ENCODE peak calls at places on chromosomes 4 and X, in eight cellular contexts. One of them, this sample, is unnamed.

GRCh38 chrX:70289168-70289792 is 447 bp downstream of the PDZD11 start:
- DNase-seq in PC-3: peak; percentile 14
- DNase-seq in lung: no peak
- DNase-seq in activated CD8-positive, alpha-beta memory T cell treated with anti-CD3 and anti-CD28 coated beads for 48 hours: no peak
- DNase-seq in GM10248: no peak
- DNase-seq in GM19239: no peak
- DNase-seq in iPS-NIHi11: no peak
- DNase-seq in naive thymus-derived CD8-positive, alpha-beta T cell: no peak
- DNase-seq in this sample: no peak

GRCh38 chr4:186097386-186097785 is 7.1 kb upstream of the FAM149A start:
- DNase-seq in iPS-NIHi11: no peak
- DNase-seq in lung: no peak
- DNase-seq in GM19239: no peak
- DNase-seq in GM10248: no peak
- DNase-seq in naive thymus-derived CD8-positive, alpha-beta T cell: no peak
- DNase-seq in activated CD8-positive, alpha-beta memory T cell treated with anti-CD3 and anti-CD28 coated beads for 48 hours: no peak
- DNase-seq in PC-3: no peak
- DNase-seq in this sample: no peak

GRCh38 chrX:134537179-134537945 is 77.4 kb downstream of the HPRT1 start:
- DNase-seq in activated CD8-positive, alpha-beta memory T cell treated with anti-CD3 and anti-CD28 coated beads for 48 hours: no peak
- DNase-seq in iPS-NIHi11: no peak
- DNase-seq in GM10248: no peak
- DNase-seq in GM19239: no peak
- DNase-seq in naive thymus-derived CD8-positive, alpha-beta T cell: no peak
- DNase-seq in lung: no peak
- DNase-seq in PC-3: peak; percentile 56
- DNase-seq in this sample: no peak

GRCh38 chr4:128854433-128854832 is 44.9 kb downstream of the JADE1 start:
- DNase-seq in activated CD8-positive, alpha-beta memory T cell treated with anti-CD3 and anti-CD28 coated beads for 48 hours: no peak
- DNase-seq in GM10248: peak; percentile 35
- DNase-seq in iPS-NIHi11: no peak
- DNase-seq in PC-3: no peak
- DNase-seq in naive thymus-derived CD8-positive, alpha-beta T cell: peak; percentile 6
- DNase-seq in GM19239: no peak
- DNase-seq in lung: no peak
- DNase-seq in this sample: no peak

GRCh38 chr4:182879913-182880312 is 37.3 kb downstream of the DCTD start:
- DNase-seq in PC-3: no peak
- DNase-seq in activated CD8-positive, alpha-beta memory T cell treated with anti-CD3 and anti-CD28 coated beads for 48 hours: no peak
- DNase-seq in iPS-NIHi11: no peak
- DNase-seq in GM10248: no peak
- DNase-seq in lung: no peak
- DNase-seq in GM19239: no peak
- DNase-seq in naive thymus-derived CD8-positive, alpha-beta T cell: no peak
- DNase-seq in this sample: no peak

GRCh38 chr4:78652282-78652876 is 100.8 kb downstream of the ANXA3 start:
- DNase-seq in GM19239: no peak
- DNase-seq in PC-3: no peak
- DNase-seq in GM10248: no peak
- DNase-seq in lung: no peak
- DNase-seq in naive thymus-derived CD8-positive, alpha-beta T cell: no peak
- DNase-seq in activated CD8-positive, alpha-beta memory T cell treated with anti-CD3 and anti-CD28 coated beads for 48 hours: no peak
- DNase-seq in iPS-NIHi11: no peak
- DNase-seq in this sample: no peak

GRCh38 chrX:110743679-110744340 is 51.8 kb downstream of the CHRDL1 start:
- DNase-seq in GM10248: no peak
- DNase-seq in activated CD8-positive, alpha-beta memory T cell treated with anti-CD3 and anti-CD28 coated beads for 48 hours: no peak
- DNase-seq in GM19239: no peak
- DNase-seq in iPS-NIHi11: no peak
- DNase-seq in naive thymus-derived CD8-positive, alpha-beta T cell: no peak
- DNase-seq in PC-3: no peak
- DNase-seq in lung: no peak
- DNase-seq in this sample: no peak

GRCh38 chr4:67014592-67014991 is 530.7 kb downstream of the CENPC start:
- DNase-seq in GM10248: no peak
- DNase-seq in naive thymus-derived CD8-positive, alpha-beta T cell: no peak
- DNase-seq in lung: no peak
- DNase-seq in iPS-NIHi11: no peak
- DNase-seq in GM19239: no peak
- DNase-seq in PC-3: no peak
- DNase-seq in activated CD8-positive, alpha-beta memory T cell treated with anti-CD3 and anti-CD28 coated beads for 48 hours: no peak
- DNase-seq in this sample: no peak

GRCh38 chr4:164177186-164177585 is 576.7 kb upstream of the SMIM31 start:
- DNase-seq in PC-3: no peak
- DNase-seq in iPS-NIHi11: no peak
- DNase-seq in lung: no peak
- DNase-seq in naive thymus-derived CD8-positive, alpha-beta T cell: no peak
- DNase-seq in GM10248: no peak
- DNase-seq in activated CD8-positive, alpha-beta memory T cell treated with anti-CD3 and anti-CD28 coated beads for 48 hours: no peak
- DNase-seq in GM19239: no peak
- DNase-seq in this sample: no peak

GRCh38 chrX:66408507-66408906 is 230.4 kb downstream of the EDA2R start:
- DNase-seq in iPS-NIHi11: no peak
- DNase-seq in activated CD8-positive, alpha-beta memory T cell treated with anti-CD3 and anti-CD28 coated beads for 48 hours: no peak
- DNase-seq in GM10248: peak; percentile 14
- DNase-seq in GM19239: no peak
- DNase-seq in PC-3: peak; percentile 8
- DNase-seq in naive thymus-derived CD8-positive, alpha-beta T cell: no peak
- DNase-seq in lung: no peak
- DNase-seq in this sample: no peak

GRCh38 chr4:142126890-142127497 is 490.6 kb downstream of the IL15 start:
- DNase-seq in activated CD8-positive, alpha-beta memory T cell treated with anti-CD3 and anti-CD28 coated beads for 48 hours: no peak
- DNase-seq in naive thymus-derived CD8-positive, alpha-beta T cell: peak; percentile 58
- DNase-seq in GM10248: peak; percentile 6
- DNase-seq in PC-3: peak; percentile 87
- DNase-seq in iPS-NIHi11: peak; percentile 39
- DNase-seq in GM19239: peak; percentile 1
- DNase-seq in lung: peak; percentile 52
- DNase-seq in this sample: peak; percentile 45

GRCh38 chr4:20326977-20327376 is 75.3 kb downstream of the SLIT2 start:
- DNase-seq in lung: no peak
- DNase-seq in naive thymus-derived CD8-positive, alpha-beta T cell: no peak
- DNase-seq in PC-3: no peak
- DNase-seq in iPS-NIHi11: no peak
- DNase-seq in GM10248: no peak
- DNase-seq in activated CD8-positive, alpha-beta memory T cell treated with anti-CD3 and anti-CD28 coated beads for 48 hours: no peak
- DNase-seq in GM19239: no peak
- DNase-seq in this sample: no peak

GRCh38 chr4:181688416-181688815 is 554.8 kb upstream of the TENM3 start:
- DNase-seq in activated CD8-positive, alpha-beta memory T cell treated with anti-CD3 and anti-CD28 coated beads for 48 hours: no peak
- DNase-seq in lung: no peak
- DNase-seq in naive thymus-derived CD8-positive, alpha-beta T cell: no peak
- DNase-seq in GM10248: no peak
- DNase-seq in GM19239: no peak
- DNase-seq in PC-3: no peak
- DNase-seq in iPS-NIHi11: no peak
- DNase-seq in this sample: no peak

GRCh38 chrX:16268206-16268605 is 100.9 kb downstream of the MAGEB17 start:
- DNase-seq in PC-3: no peak
- DNase-seq in lung: no peak
- DNase-seq in naive thymus-derived CD8-positive, alpha-beta T cell: no peak
- DNase-seq in activated CD8-positive, alpha-beta memory T cell treated with anti-CD3 and anti-CD28 coated beads for 48 hours: no peak
- DNase-seq in GM19239: no peak
- DNase-seq in GM10248: no peak
- DNase-seq in iPS-NIHi11: no peak
- DNase-seq in this sample: no peak

GRCh38 chr4:157217708-157218107 is 2.8 kb upstream of the GRIA2 start:
- DNase-seq in naive thymus-derived CD8-positive, alpha-beta T cell: no peak
- DNase-seq in iPS-NIHi11: peak; percentile 9
- DNase-seq in activated CD8-positive, alpha-beta memory T cell treated with anti-CD3 and anti-CD28 coated beads for 48 hours: no peak
- DNase-seq in lung: no peak
- DNase-seq in GM10248: no peak
- DNase-seq in GM19239: no peak
- DNase-seq in PC-3: peak; percentile 64
- DNase-seq in this sample: no peak

GRCh38 chr4:87058272-87059073 is 123.7 kb downstream of the AFF1 start:
- DNase-seq in activated CD8-positive, alpha-beta memory T cell treated with anti-CD3 and anti-CD28 coated beads for 48 hours: no peak
- DNase-seq in PC-3: peak; percentile 70
- DNase-seq in GM19239: no peak
- DNase-seq in GM10248: no peak
- DNase-seq in naive thymus-derived CD8-positive, alpha-beta T cell: no peak
- DNase-seq in lung: no peak
- DNase-seq in iPS-NIHi11: peak; percentile 49
- DNase-seq in this sample: no peak

GRCh38 chr4:180449395-180449956 is 1793.7 kb upstream of the TENM3 start:
- DNase-seq in GM10248: peak; percentile 37
- DNase-seq in naive thymus-derived CD8-positive, alpha-beta T cell: no peak
- DNase-seq in GM19239: peak; percentile 3
- DNase-seq in lung: no peak
- DNase-seq in activated CD8-positive, alpha-beta memory T cell treated with anti-CD3 and anti-CD28 coated beads for 48 hours: no peak
- DNase-seq in iPS-NIHi11: peak; percentile 75
- DNase-seq in PC-3: peak; percentile 57
- DNase-seq in this sample: peak; percentile 83

GRCh38 chr4:185589067-185589844 is 53.9 kb upstream of the PDLIM3 start:
- DNase-seq in iPS-NIHi11: no peak
- DNase-seq in PC-3: no peak
- DNase-seq in GM10248: no peak
- DNase-seq in naive thymus-derived CD8-positive, alpha-beta T cell: no peak
- DNase-seq in GM19239: no peak
- DNase-seq in activated CD8-positive, alpha-beta memory T cell treated with anti-CD3 and anti-CD28 coated beads for 48 hours: no peak
- DNase-seq in lung: no peak
- DNase-seq in this sample: no peak

GRCh38 chrX:54473993-54474859 is 21.8 kb downstream of the FGD1 start:
- DNase-seq in GM10248: no peak
- DNase-seq in activated CD8-positive, alpha-beta memory T cell treated with anti-CD3 and anti-CD28 coated beads for 48 hours: no peak
- DNase-seq in lung: no peak
- DNase-seq in PC-3: peak; percentile 80
- DNase-seq in iPS-NIHi11: no peak
- DNase-seq in naive thymus-derived CD8-positive, alpha-beta T cell: no peak
- DNase-seq in GM19239: no peak
- DNase-seq in this sample: no peak

GRCh38 chr4:5892321-5893012 is 419 bp downstream of the CRMP1 start:
- DNase-seq in GM10248: no peak
- DNase-seq in naive thymus-derived CD8-positive, alpha-beta T cell: no peak
- DNase-seq in activated CD8-positive, alpha-beta memory T cell treated with anti-CD3 and anti-CD28 coated beads for 48 hours: no peak
- DNase-seq in lung: no peak
- DNase-seq in iPS-NIHi11: no peak
- DNase-seq in GM19239: no peak
- DNase-seq in PC-3: no peak
- DNase-seq in this sample: no peak

GRCh38 chrX:38987135-38987780 is 186.0 kb downstream of the MID1IP1 start:
- DNase-seq in GM10248: no peak
- DNase-seq in iPS-NIHi11: no peak
- DNase-seq in activated CD8-positive, alpha-beta memory T cell treated with anti-CD3 and anti-CD28 coated beads for 48 hours: no peak
- DNase-seq in lung: no peak
- DNase-seq in GM19239: no peak
- DNase-seq in naive thymus-derived CD8-positive, alpha-beta T cell: no peak
- DNase-seq in PC-3: peak; percentile 25
- DNase-seq in this sample: no peak

GRCh38 chrX:129318375-129318774 is 204.9 kb downstream of the SMARCA1 start:
- DNase-seq in activated CD8-positive, alpha-beta memory T cell treated with anti-CD3 and anti-CD28 coated beads for 48 hours: no peak
- DNase-seq in PC-3: peak; percentile 37
- DNase-seq in naive thymus-derived CD8-positive, alpha-beta T cell: no peak
- DNase-seq in GM10248: no peak
- DNase-seq in lung: no peak
- DNase-seq in GM19239: no peak
- DNase-seq in iPS-NIHi11: peak; percentile 7
- DNase-seq in this sample: peak; percentile 8

GRCh38 chrX:136162827-136163427 is 15.6 kb downstream of the FHL1 start:
- DNase-seq in PC-3: peak; percentile 82
- DNase-seq in iPS-NIHi11: peak; percentile 46
- DNase-seq in GM10248: peak; percentile 26
- DNase-seq in lung: no peak
- DNase-seq in GM19239: no peak
- DNase-seq in activated CD8-positive, alpha-beta memory T cell treated with anti-CD3 and anti-CD28 coated beads for 48 hours: no peak
- DNase-seq in naive thymus-derived CD8-positive, alpha-beta T cell: peak; percentile 32
- DNase-seq in this sample: peak; percentile 61

GRCh38 chrX:55715847-55716246 is 1.7 kb upstream of the RRAGB start:
- DNase-seq in activated CD8-positive, alpha-beta memory T cell treated with anti-CD3 and anti-CD28 coated beads for 48 hours: no peak
- DNase-seq in naive thymus-derived CD8-positive, alpha-beta T cell: no peak
- DNase-seq in PC-3: no peak
- DNase-seq in GM19239: no peak
- DNase-seq in lung: no peak
- DNase-seq in GM10248: no peak
- DNase-seq in iPS-NIHi11: peak; percentile 7
- DNase-seq in this sample: no peak

GRCh38 chr4:148261861-148262260 is 180.4 kb downstream of the NR3C2 start:
- DNase-seq in PC-3: peak; percentile 51
- DNase-seq in iPS-NIHi11: no peak
- DNase-seq in activated CD8-positive, alpha-beta memory T cell treated with anti-CD3 and anti-CD28 coated beads for 48 hours: no peak
- DNase-seq in naive thymus-derived CD8-positive, alpha-beta T cell: no peak
- DNase-seq in GM19239: no peak
- DNase-seq in GM10248: no peak
- DNase-seq in lung: no peak
- DNase-seq in this sample: no peak

GRCh38 chr4:174111350-174111888 is 172.0 kb downstream of the FBXO8 start:
- DNase-seq in PC-3: no peak
- DNase-seq in activated CD8-positive, alpha-beta memory T cell treated with anti-CD3 and anti-CD28 coated beads for 48 hours: no peak
- DNase-seq in naive thymus-derived CD8-positive, alpha-beta T cell: no peak
- DNase-seq in lung: no peak
- DNase-seq in GM19239: no peak
- DNase-seq in iPS-NIHi11: no peak
- DNase-seq in GM10248: no peak
- DNase-seq in this sample: no peak

GRCh38 chr4:1356181-1356998 is 9.4 kb downstream of the UVSSA start:
- DNase-seq in GM10248: peak; percentile 77
- DNase-seq in GM19239: peak; percentile 69
- DNase-seq in PC-3: peak; percentile 38
- DNase-seq in iPS-NIHi11: peak; percentile 86
- DNase-seq in naive thymus-derived CD8-positive, alpha-beta T cell: peak; percentile 42
- DNase-seq in activated CD8-positive, alpha-beta memory T cell treated with anti-CD3 and anti-CD28 coated beads for 48 hours: no peak
- DNase-seq in lung: peak; percentile 59
- DNase-seq in this sample: peak; percentile 85

GRCh38 chr4:82493721-82494425 is 63.5 kb downstream of the ENOPH1 start:
- DNase-seq in PC-3: no peak
- DNase-seq in GM19239: no peak
- DNase-seq in activated CD8-positive, alpha-beta memory T cell treated with anti-CD3 and anti-CD28 coated beads for 48 hours: no peak
- DNase-seq in GM10248: no peak
- DNase-seq in iPS-NIHi11: no peak
- DNase-seq in naive thymus-derived CD8-positive, alpha-beta T cell: no peak
- DNase-seq in lung: no peak
- DNase-seq in this sample: no peak

GRCh38 chrX:120801426-120801825 is 74.2 kb downstream of the CT47B1 start:
- DNase-seq in GM10248: no peak
- DNase-seq in GM19239: no peak
- DNase-seq in iPS-NIHi11: no peak
- DNase-seq in naive thymus-derived CD8-positive, alpha-beta T cell: no peak
- DNase-seq in PC-3: no peak
- DNase-seq in lung: no peak
- DNase-seq in activated CD8-positive, alpha-beta memory T cell treated with anti-CD3 and anti-CD28 coated beads for 48 hours: no peak
- DNase-seq in this sample: no peak

GRCh38 chr4:57131849-57132745 is 21.9 kb upstream of the IGFBP7 start:
- DNase-seq in lung: no peak
- DNase-seq in GM10248: no peak
- DNase-seq in GM19239: no peak
- DNase-seq in iPS-NIHi11: peak; percentile 29
- DNase-seq in PC-3: peak; percentile 44
- DNase-seq in naive thymus-derived CD8-positive, alpha-beta T cell: no peak
- DNase-seq in activated CD8-positive, alpha-beta memory T cell treated with anti-CD3 and anti-CD28 coated beads for 48 hours: no peak
- DNase-seq in this sample: no peak

GRCh38 chrX:115898382-115899001 is 272.1 kb upstream of the AGTR2 start:
- DNase-seq in GM19239: no peak
- DNase-seq in activated CD8-positive, alpha-beta memory T cell treated with anti-CD3 and anti-CD28 coated beads for 48 hours: no peak
- DNase-seq in GM10248: peak; percentile 25
- DNase-seq in lung: peak; percentile 86
- DNase-seq in PC-3: peak; percentile 46
- DNase-seq in iPS-NIHi11: peak; percentile 14
- DNase-seq in naive thymus-derived CD8-positive, alpha-beta T cell: no peak
- DNase-seq in this sample: no peak

GRCh38 chr4:77073981-77074865 is 1.6 kb downstream of the CCNI start:
- DNase-seq in lung: no peak
- DNase-seq in PC-3: no peak
- DNase-seq in naive thymus-derived CD8-positive, alpha-beta T cell: peak; percentile 7
- DNase-seq in GM10248: no peak
- DNase-seq in iPS-NIHi11: no peak
- DNase-seq in GM19239: no peak
- DNase-seq in activated CD8-positive, alpha-beta memory T cell treated with anti-CD3 and anti-CD28 coated beads for 48 hours: no peak
- DNase-seq in this sample: no peak